ENCODE peak calls at places on chromosome X, in nine cellular contexts. One of them, this sample, is unnamed.
A peak's percentile ranks its signal among the peaks of the same experiment; 100 is the strongest.

GRCh38 chrX:120308558-120308957 is 2.7 kb downstream of the TMEM255A start:
- DNase-seq in transverse colon: no peak
- DNase-seq in left ventricle myocardium inferior: no peak
- DNase-seq in GM20000: no peak
- DNase-seq in osteocyte: no peak
- DNase-seq in psoas muscle: no peak
- DNase-seq in heart right ventricle: peak; percentile 9
- DNase-seq in MCF 10A: no peak
- DNase-seq in A549: no peak
- DNase-seq in this sample: no peak

GRCh38 chrX:776061-776460 is 145.5 kb downstream of the SHOX start:
- DNase-seq in transverse colon: no peak
- DNase-seq in left ventricle myocardium inferior: no peak
- DNase-seq in MCF 10A: no peak
- DNase-seq in A549: no peak
- DNase-seq in heart right ventricle: no peak
- DNase-seq in psoas muscle: no peak
- DNase-seq in GM20000: no peak
- DNase-seq in osteocyte: no peak
- DNase-seq in this sample: no peak

GRCh38 chrX:30302957-30303356 is 6.2 kb downstream of the NR0B1 start:
- DNase-seq in A549: no peak
- DNase-seq in osteocyte: no peak
- DNase-seq in heart right ventricle: peak; percentile 22
- DNase-seq in left ventricle myocardium inferior: peak; percentile 17
- DNase-seq in psoas muscle: peak; percentile 21
- DNase-seq in GM20000: no peak
- DNase-seq in MCF 10A: peak; percentile 72
- DNase-seq in transverse colon: no peak
- DNase-seq in this sample: no peak

GRCh38 chrX:45758319-45758718 is 557.6 kb upstream of the DIPK2B start:
- DNase-seq in heart right ventricle: no peak
- DNase-seq in osteocyte: no peak
- DNase-seq in MCF 10A: peak; percentile 68
- DNase-seq in A549: no peak
- DNase-seq in left ventricle myocardium inferior: no peak
- DNase-seq in GM20000: no peak
- DNase-seq in psoas muscle: no peak
- DNase-seq in transverse colon: peak; percentile 17
- DNase-seq in this sample: no peak

GRCh38 chrX:55907968-55908607 is 190.5 kb downstream of the RRAGB start:
- DNase-seq in psoas muscle: peak; percentile 37
- DNase-seq in MCF 10A: peak; percentile 3
- DNase-seq in left ventricle myocardium inferior: peak; percentile 33
- DNase-seq in transverse colon: peak; percentile 76
- DNase-seq in heart right ventricle: peak; percentile 41
- DNase-seq in osteocyte: peak; percentile 83
- DNase-seq in GM20000: peak; percentile 52
- DNase-seq in A549: no peak
- DNase-seq in this sample: peak; percentile 42

GRCh38 chrX:66676990-66677389 is 38.1 kb upstream of the EDA2R start:
- DNase-seq in MCF 10A: peak; percentile 82
- DNase-seq in left ventricle myocardium inferior: no peak
- DNase-seq in osteocyte: no peak
- DNase-seq in psoas muscle: no peak
- DNase-seq in GM20000: no peak
- DNase-seq in A549: no peak
- DNase-seq in heart right ventricle: no peak
- DNase-seq in transverse colon: no peak
- DNase-seq in this sample: no peak

GRCh38 chrX:150643271-150643670 is 49.9 kb upstream of the MTMR1 start:
- DNase-seq in A549: no peak
- DNase-seq in psoas muscle: no peak
- DNase-seq in left ventricle myocardium inferior: no peak
- DNase-seq in GM20000: no peak
- DNase-seq in MCF 10A: peak; percentile 13
- DNase-seq in heart right ventricle: no peak
- DNase-seq in osteocyte: no peak
- DNase-seq in transverse colon: no peak
- DNase-seq in this sample: no peak

GRCh38 chrX:53211391-53211978 is 13.5 kb downstream of the KDM5C start:
- DNase-seq in A549: no peak
- DNase-seq in heart right ventricle: no peak
- DNase-seq in psoas muscle: no peak
- DNase-seq in left ventricle myocardium inferior: no peak
- DNase-seq in transverse colon: no peak
- DNase-seq in osteocyte: no peak
- DNase-seq in MCF 10A: peak; percentile 83
- DNase-seq in GM20000: no peak
- DNase-seq in this sample: no peak

GRCh38 chrX:1883772-1884171 is 268.9 kb downstream of the ASMT start:
- DNase-seq in GM20000: no peak
- DNase-seq in osteocyte: no peak
- DNase-seq in A549: no peak
- DNase-seq in transverse colon: no peak
- DNase-seq in MCF 10A: peak; percentile 57
- DNase-seq in psoas muscle: no peak
- DNase-seq in heart right ventricle: no peak
- DNase-seq in left ventricle myocardium inferior: no peak
- DNase-seq in this sample: no peak

GRCh38 chrX:114581528-114582263 is 2.2 kb upstream of the HTR2C start:
- DNase-seq in transverse colon: no peak
- DNase-seq in psoas muscle: no peak
- DNase-seq in osteocyte: no peak
- DNase-seq in heart right ventricle: no peak
- DNase-seq in GM20000: no peak
- DNase-seq in A549: no peak
- DNase-seq in left ventricle myocardium inferior: no peak
- DNase-seq in MCF 10A: no peak
- DNase-seq in this sample: no peak

GRCh38 chrX:114582264-114582632 is 1.6 kb upstream of the HTR2C start:
- DNase-seq in osteocyte: no peak
- DNase-seq in GM20000: no peak
- DNase-seq in transverse colon: no peak
- DNase-seq in MCF 10A: no peak
- DNase-seq in psoas muscle: no peak
- DNase-seq in left ventricle myocardium inferior: no peak
- DNase-seq in A549: no peak
- DNase-seq in heart right ventricle: no peak
- DNase-seq in this sample: no peak

GRCh38 chrX:114583646-114584433 is at the start of gene HTR2C:
- DNase-seq in psoas muscle: no peak
- DNase-seq in heart right ventricle: no peak
- DNase-seq in GM20000: no peak
- DNase-seq in A549: no peak
- DNase-seq in left ventricle myocardium inferior: no peak
- DNase-seq in transverse colon: no peak
- DNase-seq in osteocyte: no peak
- DNase-seq in MCF 10A: no peak
- DNase-seq in this sample: no peak

GRCh38 chrX:114584434-114584943 is 603 bp downstream of the HTR2C start:
- DNase-seq in psoas muscle: no peak
- DNase-seq in left ventricle myocardium inferior: no peak
- DNase-seq in heart right ventricle: no peak
- DNase-seq in MCF 10A: no peak
- DNase-seq in A549: no peak
- DNase-seq in osteocyte: no peak
- DNase-seq in transverse colon: no peak
- DNase-seq in GM20000: no peak
- DNase-seq in this sample: peak; percentile 45

GRCh38 chrX:114582698-114583395 is 1.0 kb upstream of the HTR2C start:
- DNase-seq in GM20000: no peak
- DNase-seq in transverse colon: no peak
- DNase-seq in psoas muscle: no peak
- DNase-seq in left ventricle myocardium inferior: no peak
- DNase-seq in MCF 10A: no peak
- DNase-seq in heart right ventricle: no peak
- DNase-seq in A549: no peak
- DNase-seq in osteocyte: no peak
- DNase-seq in this sample: peak; percentile 1
- TF ChIP-seq CTCF in GM20000: no peak
- TF ChIP-seq CTCF in transverse colon: no peak
- TF ChIP-seq CTCF in psoas muscle: no peak
- TF ChIP-seq CTCF in left ventricle myocardium inferior: no peak
- TF ChIP-seq CTCF in MCF 10A: no peak
- TF ChIP-seq CTCF in heart right ventricle: no peak
- TF ChIP-seq CTCF in A549: no peak
- TF ChIP-seq CTCF in osteocyte: no peak
- TF ChIP-seq CTCF in this sample: no peak

GRCh38 chrX:68835468-68835867 is 6.6 kb downstream of the EFNB1 start:
- DNase-seq in MCF 10A: no peak
- DNase-seq in left ventricle myocardium inferior: no peak
- DNase-seq in transverse colon: no peak
- DNase-seq in psoas muscle: no peak
- DNase-seq in osteocyte: peak; percentile 59
- DNase-seq in A549: no peak
- DNase-seq in GM20000: no peak
- DNase-seq in heart right ventricle: no peak
- DNase-seq in this sample: no peak

GRCh38 chrX:68835104-68835442 is 6.3 kb downstream of the EFNB1 start:
- DNase-seq in left ventricle myocardium inferior: no peak
- DNase-seq in osteocyte: peak; percentile 60
- DNase-seq in GM20000: no peak
- DNase-seq in heart right ventricle: no peak
- DNase-seq in transverse colon: no peak
- DNase-seq in MCF 10A: no peak
- DNase-seq in psoas muscle: no peak
- DNase-seq in A549: no peak
- DNase-seq in this sample: no peak

GRCh38 chrX:68833855-68834331 is 5.1 kb downstream of the EFNB1 start:
- DNase-seq in MCF 10A: peak; percentile 19
- DNase-seq in GM20000: no peak
- DNase-seq in A549: no peak
- DNase-seq in osteocyte: peak; percentile 65
- DNase-seq in heart right ventricle: no peak
- DNase-seq in psoas muscle: no peak
- DNase-seq in left ventricle myocardium inferior: no peak
- DNase-seq in transverse colon: peak; percentile 57
- DNase-seq in this sample: no peak

GRCh38 chrX:68833448-68833805 is 4.6 kb downstream of the EFNB1 start:
- DNase-seq in GM20000: no peak
- DNase-seq in osteocyte: peak; percentile 65
- DNase-seq in psoas muscle: no peak
- DNase-seq in transverse colon: no peak
- DNase-seq in heart right ventricle: no peak
- DNase-seq in A549: no peak
- DNase-seq in left ventricle myocardium inferior: no peak
- DNase-seq in MCF 10A: no peak
- DNase-seq in this sample: no peak

DNA sequence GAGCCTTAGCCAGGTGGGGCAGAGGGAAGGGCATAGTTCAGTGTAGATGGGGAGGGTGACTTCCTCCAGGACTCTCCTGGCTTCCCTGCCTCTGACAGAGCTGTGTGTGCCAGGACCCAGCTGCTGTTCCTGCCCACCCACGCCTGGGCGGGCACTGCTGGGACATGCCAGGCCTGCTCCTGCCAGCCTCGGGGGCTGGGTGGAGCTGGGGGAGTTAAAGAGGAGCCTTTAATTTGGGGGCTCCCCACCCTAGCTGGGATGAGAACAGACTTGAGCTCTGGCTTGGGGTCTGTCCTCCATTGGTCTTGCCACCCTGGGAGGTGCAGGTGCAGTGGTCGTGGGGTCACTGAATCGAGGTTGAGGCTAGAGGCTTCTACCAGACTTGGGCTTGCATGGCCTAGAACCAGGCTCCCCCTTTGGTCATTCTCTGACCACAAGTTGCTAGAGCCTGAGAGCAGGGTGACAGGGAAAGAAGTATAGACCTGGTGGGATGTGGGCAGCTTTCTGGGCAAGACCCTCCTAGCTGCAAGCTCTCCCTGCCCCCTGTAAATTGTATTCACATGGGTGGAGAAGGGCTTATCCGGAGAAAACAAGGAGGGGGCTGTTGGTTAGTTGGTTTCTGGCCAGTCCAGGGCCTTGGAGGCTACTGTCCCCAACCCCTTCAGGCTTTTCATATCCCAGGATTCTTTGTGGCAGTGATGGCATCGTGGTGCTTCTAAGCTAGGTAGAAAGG is 5.7 kb downstream of the EFNB1 start:
- DNase-seq in psoas muscle: no peak
- DNase-seq in A549: no peak
- DNase-seq in osteocyte: peak; percentile 75
- DNase-seq in left ventricle myocardium inferior: no peak
- DNase-seq in transverse colon: no peak
- DNase-seq in MCF 10A: peak; percentile 18
- DNase-seq in GM20000: no peak
- DNase-seq in heart right ventricle: no peak
- DNase-seq in this sample: no peak
- TF ChIP-seq CTCF in psoas muscle: no peak
- TF ChIP-seq CTCF in A549: no peak
- TF ChIP-seq CTCF in osteocyte: no peak
- TF ChIP-seq CTCF in left ventricle myocardium inferior: no peak
- TF ChIP-seq CTCF in transverse colon: no peak
- TF ChIP-seq CTCF in MCF 10A: no peak
- TF ChIP-seq CTCF in GM20000: no peak
- TF ChIP-seq CTCF in heart right ventricle: no peak
- TF ChIP-seq CTCF in this sample: no peak

DNA sequence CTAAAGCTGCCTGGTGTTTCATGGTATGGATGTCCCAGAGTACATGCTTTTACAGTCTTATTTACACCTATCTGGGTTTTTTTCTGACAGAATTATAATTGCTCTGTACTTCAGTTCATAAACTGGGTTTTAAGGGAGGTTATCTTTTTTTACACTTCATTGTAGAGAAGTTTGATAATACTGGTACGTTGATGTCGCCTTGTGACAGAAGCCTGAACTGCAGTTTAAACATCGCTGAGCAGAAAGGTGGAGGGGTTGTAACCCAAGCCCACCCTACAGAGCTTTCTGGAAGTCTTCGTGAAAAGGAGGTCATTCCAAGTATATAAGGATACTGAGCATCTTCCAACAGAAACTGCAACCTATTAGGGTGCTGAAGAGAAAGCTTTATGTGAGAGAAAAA is 46.4 kb downstream of the BEX1 start:
- DNase-seq in osteocyte: no peak
- DNase-seq in transverse colon: no peak
- DNase-seq in heart right ventricle: no peak
- DNase-seq in MCF 10A: no peak
- DNase-seq in GM20000: no peak
- DNase-seq in psoas muscle: no peak
- DNase-seq in A549: no peak
- DNase-seq in left ventricle myocardium inferior: no peak
- DNase-seq in this sample: no peak
- TF ChIP-seq CTCF in osteocyte: peak; percentile 26
- TF ChIP-seq CTCF in transverse colon: no peak
- TF ChIP-seq CTCF in heart right ventricle: no peak
- TF ChIP-seq CTCF in MCF 10A: peak; percentile 12
- TF ChIP-seq CTCF in GM20000: no peak
- TF ChIP-seq CTCF in psoas muscle: no peak
- TF ChIP-seq CTCF in A549: no peak
- TF ChIP-seq CTCF in left ventricle myocardium inferior: no peak
- TF ChIP-seq CTCF in this sample: no peak

DNA sequence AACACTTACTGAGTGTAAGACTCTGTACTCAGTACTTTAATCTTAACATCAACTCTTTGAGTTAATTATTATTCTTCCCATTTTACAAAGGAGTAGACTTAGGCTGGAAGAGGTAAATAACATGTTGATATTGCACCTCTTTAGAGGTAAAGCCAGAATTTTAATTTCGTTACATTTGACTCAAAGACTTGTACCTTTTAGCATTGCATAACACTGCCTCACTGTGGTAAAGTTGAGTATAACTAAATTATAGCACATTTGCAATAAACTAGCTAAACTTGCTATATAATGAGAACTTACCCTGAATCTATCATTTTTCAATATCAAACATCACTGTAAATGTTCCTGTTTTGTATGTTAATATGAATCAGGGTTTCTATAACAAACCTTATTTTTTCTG is 218.5 kb downstream of the PRR32 start:
- DNase-seq in MCF 10A: peak; percentile 33
- DNase-seq in heart right ventricle: no peak
- DNase-seq in osteocyte: no peak
- DNase-seq in left ventricle myocardium inferior: no peak
- DNase-seq in transverse colon: no peak
- DNase-seq in GM20000: no peak
- DNase-seq in A549: no peak
- DNase-seq in psoas muscle: no peak
- DNase-seq in this sample: no peak
- TF ChIP-seq CTCF in MCF 10A: peak; percentile 27
- TF ChIP-seq CTCF in heart right ventricle: peak; percentile 22
- TF ChIP-seq CTCF in osteocyte: no peak
- TF ChIP-seq CTCF in left ventricle myocardium inferior: peak; percentile 49
- TF ChIP-seq CTCF in transverse colon: no peak
- TF ChIP-seq CTCF in GM20000: no peak
- TF ChIP-seq CTCF in A549: no peak
- TF ChIP-seq CTCF in psoas muscle: no peak
- TF ChIP-seq CTCF in this sample: peak; percentile 66